ENCODE peak calls at places on chromosomes 4 and X, in eight cellular contexts. N is activated T-cell treated with anti-CD3 and anti-CD28 coated beads for 1 hour; K is Karpas-422; F is activated CD8-positive, alpha-beta memory T cell treated with anti-CD3 and anti-CD28 coated beads, Interleukin-2, amount 50 U/mL, for 4 hours; T is Ammon's horn; V is Caki2; C is NCI-H1105; G is hypothalamus. W is an unnamed sample.

GRCh38 chrX:105608745-105609144 is 213.6 kb upstream of the NRK start:
- DNase-seq in K (no peak), G (no peak), C (no peak), T (no peak), F (no peak), V (no peak), N (no peak), W (no peak)

GRCh38 chrX:134760671-134761070 is 102.4 kb upstream of the PLAC1 start:
- DNase-seq in K (no peak), T (no peak), G (no peak), C (no peak), N (no peak), F (no peak), V (no peak), W (no peak)

GRCh38 chr4:40185830-40186664 is 10.8 kb upstream of the RHOH start:
- DNase-seq in N (no peak), F (no peak), T (no peak), V (peak), G (no peak), C (no peak), K (peak), W (peak)

GRCh38 chr4:110514889-110515479 is 39.0 kb downstream of the ENPEP start:
- DNase-seq in T (no peak), V (peak), G (no peak), F (no peak), K (peak), C (no peak), N (no peak), W (peak)

GRCh38 chrX:97398030-97398551 is 514.4 kb downstream of the RPA4 start:
- DNase-seq in V (no peak), C (no peak), T (no peak), G (no peak), K (peak), N (no peak), F (no peak), W (no peak)

GRCh38 chr4:186553717-186554116 is 1.6 kb downstream of the MTNR1A start:
- DNase-seq in T (no peak), G (no peak), N (no peak), V (no peak), F (no peak), K (no peak), C (no peak), W (no peak)

GRCh38 chr4:151097759-151098158 is 1.7 kb upstream of the RPS3A start:
- DNase-seq in V (no peak), K (no peak), N (no peak), T (no peak), G (no peak), C (no peak), F (no peak), W (no peak)

GRCh38 chrX:45031830-45032229 is 158.8 kb downstream of the KDM6A start:
- DNase-seq in G (no peak), F (no peak), K (no peak), V (no peak), C (no peak), T (no peak), N (no peak), W (no peak)

GRCh38 chr4:7282094-7282370 is 89.7 kb downstream of the SORCS2 start:
- DNase-seq in V (no peak), T (no peak), F (no peak), N (no peak), K (no peak), G (no peak), C (no peak), W (no peak)

GRCh38 chrX:32530802-32531403 is 680.4 kb downstream of the DMD start:
- DNase-seq in K (peak), C (no peak), T (peak), N (no peak), F (no peak), V (peak), G (no peak), W (peak)

GRCh38 chrX:104254442-104255115 is at the start of gene ESX1:
- DNase-seq in V (no peak), N (no peak), K (no peak), T (no peak), F (no peak), C (no peak), G (no peak), W (peak)

GRCh38 chrX:20015422-20015821 is 24.6 kb upstream of the BCLAF3 start:
- DNase-seq in T (no peak), G (no peak), K (peak), C (no peak), F (no peak), N (no peak), V (no peak), W (no peak)

GRCh38 chrX:75155454-75155829 is 641 bp downstream of the ABCB7 start:
- DNase-seq in T (peak), N (no peak), C (no peak), K (peak), V (no peak), F (no peak), G (no peak), W (peak)

GRCh38 chr4:90840828-90841227 is 713.6 kb downstream of the CCSER1 start:
- DNase-seq in T (no peak), K (no peak), F (no peak), N (no peak), V (no peak), G (no peak), C (no peak), W (no peak)

GRCh38 chr4:153159728-153160221 is 44.5 kb upstream of the TRIM2 start:
- DNase-seq in K (no peak), C (no peak), F (no peak), G (no peak), V (no peak), T (no peak), N (no peak), W (peak)

GRCh38 chrX:130799393-130799792 is 103.6 kb downstream of the ENOX2 start:
- DNase-seq in C (no peak), K (no peak), G (no peak), V (no peak), F (no peak), N (no peak), T (no peak), W (no peak)

GRCh38 chr4:61374612-61374920 is 174.4 kb downstream of the ADGRL3 start:
- DNase-seq in F (no peak), T (no peak), V (no peak), K (no peak), G (no peak), N (no peak), C (no peak), W (no peak)

GRCh38 chr4:18512718-18513117 is 491.2 kb upstream of the LCORL start:
- DNase-seq in F (no peak), N (no peak), K (no peak), G (no peak), V (no peak), T (no peak), C (no peak), W (no peak)

W was measured in AG20443.